ENCODE peak calls at places on chromosomes 6 and 20, in nine cellular contexts. B is HCT116; V is AG09309; K is choroid plexus epithelial cell; U is CD8-positive, alpha-beta T cell; W is AG10803; S is fibroblast of mammary gland; A is mammary epithelial cell; T is body of pancreas. I is an unnamed sample.

GRCh38 chr6:12163149-12163548 is 127.0 kb upstream of the EDN1 start:
- DNase-seq in B (no peak), V (no peak), K (peak; percentile 70), U (peak; percentile 29), W (no peak), S (no peak), A (no peak), T (no peak), I (no peak)

GRCh38 chr6:40413231-40413755 is 173.9 kb downstream of the LRFN2 start:
- DNase-seq in B (no peak), V (no peak), K (peak; percentile 23), U (no peak), W (no peak), S (no peak), A (no peak), T (no peak), I (no peak)

GRCh38 chr6:28985396-28986164 is 19.5 kb downstream of the ZNF311 start:
- DNase-seq in B (peak; percentile 92), V (peak; percentile 96), K (peak; percentile 99), U (no peak), W (peak; percentile 98), S (peak; percentile 99), A (peak; percentile 97), T (peak; percentile 93), I (peak; percentile 98)

GRCh38 chr6:133512410-133513016 is 271.4 kb downstream of the EYA4 start:
- DNase-seq in B (peak; percentile 44), V (peak; percentile 4), K (peak; percentile 82), U (no peak), W (peak; percentile 56), S (peak; percentile 64), A (peak; percentile 12), T (peak; percentile 60), I (peak; percentile 78)

GRCh38 chr6:63573899-63574553 is 1.7 kb downstream of the LOC128125822 start:
- DNase-seq in B (peak; percentile 62), V (no peak), K (peak; percentile 78), U (peak; percentile 12), W (peak; percentile 52), S (peak; percentile 71), A (peak; percentile 47), T (peak; percentile 69), I (peak; percentile 66)

GRCh38 chr20:49646528-49646927 is 67.2 kb downstream of the B4GALT5 start:
- DNase-seq in B (no peak), V (no peak), K (no peak), U (no peak), W (no peak), S (no peak), A (no peak), T (no peak), I (no peak)

GRCh38 chr6:159788757-159789376 is 535 bp downstream of the TCP1 start:
- DNase-seq in B (no peak), V (no peak), K (peak; percentile 57), U (peak; percentile 11), W (peak; percentile 44), S (peak; percentile 43), A (peak; percentile 23), T (peak; percentile 57), I (peak; percentile 23)

GRCh38 chr6:138593100-138593877 is 94.0 kb upstream of the NHSL1 start:
- DNase-seq in B (peak; percentile 64), V (peak; percentile 94), K (peak; percentile 97), U (no peak), W (peak; percentile 95), S (peak; percentile 99), A (peak; percentile 93), T (peak; percentile 68), I (peak; percentile 96)

GRCh38 chr20:33339515-33340058 is 56.6 kb downstream of the BPIFB1 start:
- DNase-seq in B (no peak), V (no peak), K (no peak), U (no peak), W (no peak), S (no peak), A (no peak), T (no peak), I (no peak)

GRCh38 chr6:74408844-74409243 is 712.8 kb downstream of the CD109 start:
- DNase-seq in B (no peak), V (no peak), K (peak; percentile 15), U (no peak), W (peak; percentile 12), S (peak; percentile 21), A (no peak), T (no peak), I (peak; percentile 27)

GRCh38 chr20:52972965-52973819 is 1.0 kb downstream of the TSHZ2 start:
- DNase-seq in B (no peak), V (no peak), K (no peak), U (no peak), W (no peak), S (peak; percentile 10), A (peak; percentile 60), T (peak; percentile 6), I (no peak)

DNA sequence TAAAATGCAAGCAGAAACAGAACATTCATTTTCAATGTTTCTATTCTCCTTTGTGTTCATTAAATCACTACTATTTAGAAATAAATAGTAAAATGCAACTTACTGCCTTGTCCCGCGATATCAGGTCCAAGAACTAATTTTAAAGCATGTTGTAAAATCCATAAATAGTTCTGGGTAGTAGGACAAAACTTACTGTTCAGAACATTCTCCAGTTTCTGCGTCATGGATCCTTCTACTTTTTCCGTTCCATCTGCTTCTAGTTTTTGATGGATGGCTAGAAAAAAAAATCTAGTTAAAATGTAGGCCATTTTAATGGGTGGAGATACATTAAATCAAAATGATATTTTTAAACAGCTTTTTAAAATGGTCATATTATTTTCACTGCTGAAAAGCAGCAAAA is 47.0 kb downstream of the HUS1B start:
- DNase-seq in B (no peak), V (no peak), K (no peak), U (no peak), W (no peak), S (no peak), A (no peak), T (no peak), I (no peak)
- H3K4me3 ChIP-seq in B (no peak overlapping the region), V (no peak overlapping the region), K (no peak overlapping the region), U (no peak overlapping the region), W (no peak overlapping the region), S (no peak overlapping the region), A (no peak overlapping the region), T (no peak overlapping the region), I (no peak overlapping the region)

GRCh38 chr6:145028144-145028818 is 707.0 kb downstream of the EPM2A start:
- DNase-seq in B (peak; percentile 71), V (no peak), K (peak; percentile 65), U (no peak), W (peak; percentile 49), S (peak; percentile 56), A (peak; percentile 45), T (peak; percentile 18), I (peak; percentile 72)
- TF ChIP-seq CTCF in B (peak; percentile 52), V (peak; percentile 63), K (peak; percentile 62), U (no peak), W (peak; percentile 69), S (peak; percentile 62), A (peak; percentile 62), T (peak; percentile 47), I (peak; percentile 53)

DNA sequence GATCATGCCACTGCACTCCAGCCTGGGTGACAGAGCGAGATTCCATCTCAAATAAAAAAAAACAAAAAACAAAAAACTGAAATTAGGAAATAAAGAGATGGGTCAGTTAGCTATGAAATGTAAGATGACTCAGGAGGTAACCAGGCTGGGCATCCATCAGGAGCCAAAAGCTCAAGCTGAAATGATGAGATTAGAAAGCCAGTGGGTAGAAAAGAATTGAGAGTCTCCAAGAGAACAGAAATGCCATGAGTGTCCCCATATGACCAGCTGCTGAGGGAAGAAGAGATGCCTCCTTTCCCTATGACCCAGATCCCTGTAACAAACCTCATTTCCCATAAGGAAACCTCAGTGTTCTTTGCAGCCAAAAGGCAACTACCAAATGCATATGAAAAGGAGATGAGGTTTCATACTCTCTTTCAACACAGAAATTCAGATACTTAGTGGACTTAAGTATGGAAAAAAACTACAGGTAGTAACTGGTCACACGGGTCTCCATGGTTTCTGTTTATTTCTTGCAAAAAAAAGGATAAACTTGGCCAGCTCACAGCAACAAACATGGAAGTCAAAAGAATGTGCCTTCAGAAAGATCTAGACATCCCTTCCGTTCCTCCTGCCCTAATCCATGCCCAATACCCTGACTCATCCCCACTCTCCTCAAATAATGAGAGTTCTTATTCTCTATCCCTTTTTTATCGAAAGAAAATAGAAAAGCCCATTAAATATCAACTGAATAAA is 8.1 kb downstream of the ARHGAP18 start:
- DNase-seq in B (no peak), V (peak; percentile 44), K (peak; percentile 50), U (no peak), W (peak; percentile 91), S (peak; percentile 87), A (no peak), T (no peak), I (peak; percentile 85)
- H3K4me3 ChIP-seq in B (no peak overlapping the region), V (no peak overlapping the region), K (no peak overlapping the region), U (no peak overlapping the region), W (no peak overlapping the region), S (no peak overlapping the region), A (no peak overlapping the region), T (no peak overlapping the region), I (no peak overlapping the region)

DNA sequence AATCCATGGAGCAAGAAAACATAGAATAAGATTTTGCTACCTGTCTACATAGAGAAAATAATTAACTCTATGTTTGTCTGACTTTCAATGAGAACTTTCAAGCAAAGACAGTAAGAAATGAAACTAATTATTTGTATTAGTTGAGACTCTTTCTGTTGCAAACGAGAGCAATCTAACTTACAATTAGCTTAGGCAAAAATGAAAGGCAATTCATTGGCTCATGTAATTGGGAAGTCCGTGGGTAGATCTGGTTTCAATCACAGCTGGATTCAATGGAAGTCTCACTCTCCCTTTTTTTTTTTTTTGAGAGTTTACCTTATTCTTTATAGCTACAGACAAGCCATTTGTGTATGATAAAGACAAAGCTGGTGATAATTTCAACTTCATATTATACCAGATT is 68.2 kb upstream of the STXBP5 start:
- DNase-seq in B (no peak), V (no peak), K (no peak), U (no peak), W (no peak), S (no peak), A (no peak), T (no peak), I (peak; percentile 24)
- TF ChIP-seq CTCF in B (no peak), V (no peak), K (no peak), U (no peak), W (no peak), S (no peak), A (no peak), T (no peak), I (no peak)

DNA sequence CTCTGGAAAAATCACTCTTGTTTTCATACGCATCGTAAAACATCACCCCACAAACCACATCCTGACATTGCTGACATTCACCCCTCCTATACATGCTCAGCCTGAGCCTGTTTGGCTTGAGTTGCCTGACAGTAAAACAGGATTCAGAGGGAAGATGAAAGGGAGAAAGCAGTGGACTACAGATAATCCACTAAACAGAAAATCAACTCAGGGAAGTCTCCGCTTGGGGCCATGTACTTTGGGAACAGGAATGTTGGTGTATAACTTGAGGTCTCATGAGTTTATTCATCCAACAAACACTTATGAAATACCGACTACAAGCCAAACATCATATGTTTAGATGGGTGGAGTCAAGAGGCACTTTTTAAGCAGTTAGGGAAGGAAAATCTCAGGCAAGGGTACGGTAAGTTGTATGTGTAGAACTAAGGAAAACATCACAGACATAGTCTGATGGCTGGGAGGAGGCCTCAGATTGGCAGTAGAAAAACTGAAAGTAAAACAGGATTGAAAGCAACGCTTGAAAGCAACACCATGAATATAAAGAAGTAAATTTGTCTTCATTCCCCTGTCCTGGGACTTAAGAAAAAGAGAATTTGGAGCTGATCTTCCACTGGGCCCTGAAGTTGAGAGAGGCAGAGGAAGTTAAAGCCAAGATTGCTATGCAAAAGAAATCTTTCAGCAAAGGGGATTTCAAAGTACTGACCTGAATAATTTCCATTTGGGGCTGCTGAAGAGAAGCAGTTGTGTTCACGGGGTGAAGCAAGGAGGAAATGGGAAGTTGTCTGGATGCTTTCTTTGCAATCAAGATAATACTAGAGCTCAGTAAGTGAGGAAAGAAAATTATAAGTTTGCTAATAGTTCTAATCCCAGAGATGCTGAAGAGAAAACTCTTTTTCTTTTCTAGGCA is 28.8 kb downstream of the PDE7B start:
- DNase-seq in B (no peak), V (peak; percentile 49), K (peak; percentile 91), U (peak; percentile 40), W (peak; percentile 72), S (peak; percentile 84), A (peak; percentile 56), T (no peak), I (peak; percentile 75)
- H3K4me3 ChIP-seq in B (no peak overlapping the region), V (peak overlapping the region; percentile 22), K (peak overlapping the region; percentile 7), U (peak overlapping the region; percentile 53), W (peak overlapping the region; percentile 49), S (peak overlapping the region; percentile 14), A (no peak overlapping the region), T (no peak overlapping the region), I (peak overlapping the region; percentile 9)

I was measured in foreskin fibroblast.